ENCODE peak calls at places on chromosome 11, in four cellular contexts. P, R, S and O are unnamed samples.

GRCh38 chr11:85647078-85647477 is 689 bp upstream of the TMEM126A start:
- DNase-seq in P (no peak), S (no peak), R (no peak), O (no peak)

GRCh38 chr11:37333345-37333744 is 735.3 kb upstream of the RAG2 start:
- DNase-seq in S (no peak), P (no peak), R (no peak), O (no peak)

GRCh38 chr11:8775341-8776133 is 92.9 kb downstream of the RPL27A start:
- DNase-seq in R (no peak), S (no peak), P (no peak), O (no peak)

GRCh38 chr11:108973402-108974119 is 308.7 kb downstream of the DDX10 start:
- DNase-seq in R (no peak), P (peak; percentile 67), S (peak; percentile 86), O (no peak)

GRCh38 chr11:12785901-12786300 is 111.7 kb downstream of the TEAD1 start:
- DNase-seq in S (no peak), R (no peak), P (no peak), O (no peak)

GRCh38 chr11:42555197-42555596 is 756.6 kb upstream of the API5 start:
- DNase-seq in P (no peak), S (no peak), R (no peak), O (no peak)

GRCh38 chr11:33564856-33565453 is 135.7 kb downstream of the C11orf91 start:
- DNase-seq in P (no peak), R (no peak), S (no peak), O (no peak)

GRCh38 chr11:119101367-119101758 is 290 bp downstream of the DPAGT1 start:
- DNase-seq in S (no peak), R (peak; percentile 50), P (no peak), O (no peak)

GRCh38 chr11:1335811-1336761 is 26.7 kb upstream of the TOLLIP start:
- DNase-seq in R (peak; percentile 71), S (peak; percentile 82), P (peak; percentile 58), O (no peak)

GRCh38 chr11:33135216-33135615 is 26.1 kb downstream of the CSTF3 start:
- DNase-seq in R (no peak), S (peak; percentile 59), P (no peak), O (no peak)

GRCh38 chr11:67276821-67277230 is 10.6 kb downstream of the GRK2 start:
- DNase-seq in R (peak; percentile 38), P (no peak), S (no peak), O (no peak)

GRCh38 chr11:70623906-70624597 is 225.7 kb downstream of the CTTN start:
- DNase-seq in R (no peak), S (no peak), P (no peak), O (no peak)

GRCh38 chr11:68257477-68258362 is 14.1 kb downstream of the C11orf24 start:
- DNase-seq in S (peak; percentile 71), P (peak; percentile 74), R (peak; percentile 98), O (peak; percentile 96)

GRCh38 chr11:106998126-106998525 is 20.1 kb downstream of the GUCY1A2 start:
- DNase-seq in R (no peak), S (peak; percentile 79), P (no peak), O (no peak)

GRCh38 chr11:65087216-65087615 is 3.2 kb downstream of the ZFPL1 start:
- DNase-seq in S (no peak), R (no peak), P (no peak), O (no peak)

GRCh38 chr11:68503792-68504191 is 43.2 kb downstream of the PPP6R3 start:
- DNase-seq in S (no peak), P (no peak), R (no peak), O (no peak)

GRCh38 chr11:28315440-28315839 is 207.3 kb downstream of the METTL15 start:
- DNase-seq in S (no peak), R (no peak), P (no peak), O (no peak)

GRCh38 chr11:33598426-33599069 is 102.1 kb downstream of the C11orf91 start:
- DNase-seq in R (no peak), S (no peak), P (no peak), O (no peak)

GRCh38 chr11:126765196-126765595 is 235.4 kb downstream of the KIRREL3 start:
- DNase-seq in R (no peak), P (no peak), S (no peak), O (no peak)

GRCh38 chr11:83493034-83493433 is 206.9 kb upstream of the CCDC90B start:
- DNase-seq in R (no peak), S (no peak), P (no peak), O (no peak)

GRCh38 chr11:64299847-64300648 is at the start of gene CATSPERZ:
- DNase-seq in S (no peak), R (peak; percentile 43), P (no peak), O (no peak)

GRCh38 chr11:66421492-66422205 is 814 bp downstream of the NPAS4 start:
- DNase-seq in S (peak; percentile 67), P (peak; percentile 83), R (peak; percentile 97), O (peak; percentile 83)

DNA sequence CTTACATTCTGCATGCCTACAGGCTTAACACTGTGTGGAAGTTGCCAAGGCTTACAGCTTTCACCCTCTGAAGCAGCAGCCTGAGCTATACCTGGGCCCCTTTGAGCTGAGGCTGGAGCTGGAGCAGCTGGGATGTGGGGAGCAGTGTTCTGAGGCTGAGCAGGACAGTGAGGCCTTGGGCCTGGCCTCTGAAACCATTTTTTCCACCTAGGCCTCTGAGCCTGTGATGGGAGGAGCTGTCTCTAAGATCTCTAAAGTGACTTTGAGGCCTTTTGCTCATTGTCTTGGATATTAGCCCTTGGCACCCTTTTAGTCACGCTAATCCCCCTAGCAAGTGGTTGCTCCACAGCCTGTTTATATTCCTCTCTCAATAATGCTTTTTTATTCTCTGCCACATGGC is 59.9 kb upstream of the ZBED5 start:
- DNase-seq in P (no peak), S (no peak), R (no peak), O (no peak)
- TF ChIP-seq CTCF in P (no peak), S (no peak), R (no peak), O (no peak)

GRCh38 chr11:30583505-30584280 is 2.5 kb downstream of the MPPED2 start:
- DNase-seq in P (no peak), R (peak; percentile 32), S (no peak), O (no peak)

GRCh38 chr11:30579348-30579747 is 6.8 kb downstream of the MPPED2 start:
- DNase-seq in S (no peak), R (no peak), P (no peak), O (no peak)

GRCh38 chr11:30579776-30580175 is 6.4 kb downstream of the MPPED2 start:
- DNase-seq in S (no peak), P (no peak), R (no peak), O (no peak)

GRCh38 chr11:30585067-30585891 is 874 bp downstream of the MPPED2 start:
- DNase-seq in P (no peak), S (no peak), R (peak; percentile 57), O (peak; percentile 13)

DNA sequence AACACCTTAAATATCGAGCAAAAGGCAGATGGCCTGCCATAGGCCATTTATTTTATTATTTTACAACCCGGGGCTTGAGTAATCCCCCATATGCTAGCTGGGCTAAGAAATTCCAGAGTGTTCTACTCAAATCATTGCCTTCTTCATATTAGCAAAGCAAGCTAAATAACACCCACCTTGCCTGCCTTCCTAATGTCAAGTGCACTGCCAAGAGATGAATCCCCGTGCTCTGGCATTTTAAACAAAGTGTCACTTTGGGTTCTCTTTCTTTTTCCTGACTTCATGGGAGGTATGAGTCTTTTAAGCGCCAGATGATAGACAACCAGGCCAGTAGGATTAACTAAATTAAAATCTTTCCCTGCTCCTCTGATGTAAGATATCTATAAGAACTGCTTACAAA is 4.5 kb downstream of the MPPED2 start:
- DNase-seq in P (no peak), S (no peak), R (no peak), O (no peak)
- TF ChIP-seq CTCF in P (no peak), S (no peak), R (no peak), O (no peak)

DNA sequence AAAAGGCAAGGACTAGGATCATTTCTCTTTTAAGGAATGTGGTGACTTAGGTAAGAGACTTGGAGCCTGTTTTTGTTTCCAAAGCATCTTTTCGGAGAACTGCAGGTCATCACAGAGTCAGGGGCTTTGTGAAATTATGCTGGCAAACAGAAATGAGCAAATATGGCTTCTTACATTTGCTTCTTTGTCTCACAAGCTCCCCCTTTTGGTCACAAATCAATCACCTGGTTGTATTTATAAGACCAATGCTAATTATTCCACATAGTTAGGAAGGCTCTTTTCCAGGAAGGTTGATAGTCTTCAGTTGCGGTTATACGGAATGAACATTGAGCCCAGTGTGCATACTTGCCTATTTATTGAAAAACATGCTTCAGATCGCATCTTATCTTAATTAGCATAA is 34.6 kb upstream of the CEP126 start:
- DNase-seq in R (no peak), S (no peak), P (no peak), O (peak; percentile 28)
- TF ChIP-seq CTCF in R (peak; percentile 11), S (peak; percentile 56), P (no peak), O (peak; percentile 23)

DNA sequence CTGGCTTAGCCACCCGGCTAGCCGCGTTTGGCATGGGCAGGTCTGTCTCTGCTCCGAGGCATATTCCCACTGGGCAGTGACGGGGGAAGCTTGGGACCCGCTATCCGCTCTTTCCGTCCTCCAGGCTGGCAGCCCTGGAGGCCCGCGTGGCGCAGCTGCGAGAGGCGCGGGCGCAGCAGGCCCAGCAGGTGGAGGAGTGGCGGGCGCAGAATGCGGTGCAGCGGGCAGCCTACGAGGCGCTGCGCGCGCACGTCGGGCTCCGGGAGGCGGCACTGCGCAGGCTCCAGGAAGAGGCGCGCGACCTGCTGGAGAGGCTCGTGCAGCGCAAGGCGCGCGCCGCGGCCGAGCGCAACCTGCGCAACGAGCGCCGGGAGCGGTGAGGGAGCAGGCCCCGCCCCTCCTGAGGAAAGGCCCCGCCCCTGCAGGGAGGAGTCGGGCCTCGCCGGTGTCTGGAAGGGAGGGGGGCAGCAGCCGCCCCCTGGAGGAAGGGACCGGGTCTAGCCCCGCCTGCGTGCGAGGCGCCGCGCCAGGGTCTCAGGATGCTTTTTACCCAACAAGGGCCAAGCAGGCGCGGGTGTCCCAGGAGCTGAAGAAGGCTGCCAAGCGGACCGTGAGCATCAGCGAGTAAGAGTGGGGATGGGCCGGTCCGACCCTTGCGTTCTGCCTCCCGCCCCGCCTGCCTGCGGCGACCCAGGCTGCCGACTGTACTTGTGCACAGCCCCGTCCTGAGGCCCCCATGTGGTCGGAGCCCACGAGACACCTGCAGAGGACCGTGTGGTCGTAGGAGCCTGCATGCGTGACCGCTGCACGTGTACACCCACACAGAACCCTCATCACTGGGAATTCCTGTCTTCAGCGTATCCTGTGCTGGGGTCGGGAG is 7.9 kb downstream of the ATG16L2 start:
- DNase-seq in P (peak; percentile 92), R (peak; percentile 97), S (no peak), O (peak; percentile 85)
- TF ChIP-seq CTCF in P (no peak), R (peak; percentile 14), S (no peak), O (peak; percentile 28)

DNA sequence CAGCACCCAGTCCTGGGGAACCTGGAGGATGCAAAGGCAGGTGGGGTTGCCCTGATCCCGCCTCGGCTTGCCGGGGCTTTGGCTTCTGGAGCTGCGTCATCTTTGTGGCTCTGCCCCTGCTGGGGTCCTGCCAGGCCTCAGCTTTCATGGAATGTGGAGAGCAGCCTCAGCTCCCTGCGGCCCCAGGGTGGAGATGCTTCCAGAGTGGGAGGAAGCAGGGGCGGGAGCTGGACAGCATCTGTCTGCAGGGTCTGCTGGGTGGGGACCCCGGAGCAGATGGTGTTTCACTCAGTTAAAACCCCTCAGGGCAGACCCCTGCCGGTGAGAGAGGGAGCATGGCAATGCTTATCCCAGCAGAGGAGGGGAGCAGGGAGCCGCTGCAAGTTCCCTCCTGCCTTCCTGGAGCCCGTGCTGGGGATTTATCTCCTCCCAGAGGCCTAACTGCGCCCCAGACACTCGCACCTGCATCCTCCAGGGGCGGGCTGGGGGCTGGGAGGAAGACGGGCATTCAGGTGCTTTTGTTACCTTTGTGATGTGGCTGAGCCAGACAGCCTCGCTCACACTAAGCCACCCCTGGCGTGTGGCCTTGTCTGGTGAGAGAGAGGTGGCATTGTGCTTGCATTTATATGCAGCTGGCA is 15.7 kb downstream of the GRIK4 start:
- DNase-seq in S (no peak), P (no peak), R (peak; percentile 52), O (no peak)
- TF ChIP-seq CTCF in S (no peak), P (no peak), R (peak; percentile 27), O (no peak)

GRCh38 chr11:116640641-116641402 is 132.0 kb downstream of the BUD13 start:
- DNase-seq in P (no peak), S (no peak), R (no peak), O (no peak)
- TF ChIP-seq CTCF in P (no peak), S (no peak), R (no peak), O (no peak)